ENCODE peak calls at places on chromosomes 12 and 14, in eight cellular contexts. R is adrenal gland, M is SJSA1, N is stomach, Y is suprapubic skin, H is lower lobe of right lung, P is right cardiac atrium, C is ovary. S is an unnamed sample.

GRCh38 chr12:11998944-11999315 is 71.8 kb upstream of the BCL2L14 start:
- DNase-seq in R (no peak), M (peak; percentile 15), N (no peak), Y (no peak), H (no peak), P (no peak), C (no peak), S (no peak)

GRCh38 chr14:59356298-59356697 is 108.9 kb downstream of the GPR135 start:
- DNase-seq in R (no peak), M (no peak), N (no peak), Y (no peak), H (no peak), P (no peak), C (no peak), S (no peak)

GRCh38 chr12:109635717-109636116 is 62.1 kb downstream of the MVK start:
- DNase-seq in R (no peak), M (no peak), N (no peak), Y (no peak), H (no peak), P (no peak), C (no peak), S (no peak)

GRCh38 chr12:70849265-70849960 is 71.1 kb downstream of the PTPRR start:
- DNase-seq in R (no peak), M (no peak), N (no peak), Y (no peak), H (no peak), P (no peak), C (no peak), S (peak; percentile 17)

GRCh38 chr14:54138024-54138353 is 181.4 kb upstream of the BMP4 start:
- DNase-seq in R (no peak), M (no peak), N (no peak), Y (no peak), H (no peak), P (no peak), C (no peak), S (no peak)

GRCh38 chr12:75933136-75933535 is 98.4 kb downstream of the PHLDA1 start:
- DNase-seq in R (no peak), M (no peak), N (no peak), Y (no peak), H (no peak), P (no peak), C (no peak), S (no peak)

GRCh38 chr12:21583587-21583986 is 21.1 kb downstream of the GYS2 start:
- DNase-seq in R (no peak), M (no peak), N (no peak), Y (no peak), H (no peak), P (no peak), C (no peak), S (no peak)

GRCh38 chr14:101083564-101084435 is 180.3 kb upstream of the RTL1 start:
- DNase-seq in R (no peak), M (peak; percentile 36), N (peak; percentile 21), Y (peak; percentile 46), H (no peak), P (no peak), C (no peak), S (no peak)

GRCh38 chr14:89624500-89625156 is 207.6 kb upstream of the FOXN3 start:
- DNase-seq in R (no peak), M (no peak), N (no peak), Y (no peak), H (no peak), P (no peak), C (no peak), S (no peak)

GRCh38 chr12:124169577-124169976 is 125.3 kb upstream of the RFLNA start:
- DNase-seq in R (no peak), M (no peak), N (no peak), Y (no peak), H (no peak), P (no peak), C (no peak), S (no peak)

GRCh38 chr12:21478756-21479455 is 22.5 kb downstream of the RECQL start:
- DNase-seq in R (no peak), M (no peak), N (no peak), Y (no peak), H (no peak), P (no peak), C (no peak), S (no peak)

GRCh38 chr14:46197856-46198255 is 453.7 kb downstream of the RPL10L start:
- DNase-seq in R (no peak), M (no peak), N (no peak), Y (no peak), H (no peak), P (no peak), C (no peak), S (no peak)

GRCh38 chr12:22537000-22537544 is 7.3 kb downstream of the C2CD5 start:
- DNase-seq in R (no peak), M (no peak), N (no peak), Y (no peak), H (no peak), P (no peak), C (no peak), S (no peak)

GRCh38 chr12:7304456-7304855 is 584 bp downstream of the ACSM4 start:
- DNase-seq in R (no peak), M (no peak), N (no peak), Y (no peak), H (no peak), P (no peak), C (no peak), S (no peak)

GRCh38 chr12:77064891-77065360 is 443 bp downstream of the E2F7 start:
- DNase-seq in R (no peak), M (no peak), N (no peak), Y (peak; percentile 56), H (no peak), P (peak; percentile 63), C (no peak), S (peak; percentile 55)

GRCh38 chr12:125208942-125209341 is 143.7 kb downstream of the AACS start:
- DNase-seq in R (no peak), M (no peak), N (no peak), Y (no peak), H (no peak), P (no peak), C (no peak), S (no peak)

GRCh38 chr12:59820594-59821011 is 224.8 kb downstream of the SLC16A7 start:
- DNase-seq in R (no peak), M (no peak), N (no peak), Y (no peak), H (no peak), P (no peak), C (no peak), S (no peak)

GRCh38 chr12:108305520-108305919 is 33.6 kb downstream of the CMKLR1 start:
- DNase-seq in R (peak; percentile 62), M (no peak), N (peak; percentile 46), Y (peak; percentile 94), H (peak; percentile 83), P (peak; percentile 97), C (peak; percentile 47), S (no peak)
- H3K4me3 ChIP-seq in R (no peak overlapping the region), M (no peak overlapping the region), N (no peak overlapping the region), Y (peak overlapping the region; percentile 7), H (peak overlapping the region; percentile 21), P (no peak overlapping the region), C (peak overlapping the region; percentile 9), S (no peak overlapping the region)

GRCh38 chr12:130622803-130623202 is 93.3 kb downstream of the RIMBP2 start:
- DNase-seq in R (no peak), M (no peak), N (no peak), Y (no peak), H (no peak), P (no peak), C (no peak), S (no peak)

GRCh38 chr12:130619378-130619970 is 96.6 kb downstream of the RIMBP2 start:
- DNase-seq in R (no peak), M (no peak), N (no peak), Y (no peak), H (no peak), P (no peak), C (no peak), S (no peak)

GRCh38 chr12:130620756-130621155 is 95.3 kb downstream of the RIMBP2 start:
- DNase-seq in R (no peak), M (no peak), N (no peak), Y (no peak), H (no peak), P (no peak), C (no peak), S (no peak)

GRCh38 chr12:130620281-130620680 is 95.8 kb downstream of the RIMBP2 start:
- DNase-seq in R (no peak), M (no peak), N (no peak), Y (no peak), H (no peak), P (no peak), C (no peak), S (no peak)

GRCh38 chr12:130621696-130622298 is 94.3 kb downstream of the RIMBP2 start:
- DNase-seq in R (no peak), M (no peak), N (no peak), Y (no peak), H (no peak), P (no peak), C (no peak), S (no peak)
- H3K27me3 ChIP-seq in R (no peaks in the 10 kb centered on the region), M (no peaks in the 10 kb centered on the region), N (no peaks in the 10 kb centered on the region), Y (no peaks in the 10 kb centered on the region), H (no peaks in the 10 kb centered on the region), P (no peaks in the 10 kb centered on the region), C (no peaks in the 10 kb centered on the region), S (no peaks in the 10 kb centered on the region)

DNA sequence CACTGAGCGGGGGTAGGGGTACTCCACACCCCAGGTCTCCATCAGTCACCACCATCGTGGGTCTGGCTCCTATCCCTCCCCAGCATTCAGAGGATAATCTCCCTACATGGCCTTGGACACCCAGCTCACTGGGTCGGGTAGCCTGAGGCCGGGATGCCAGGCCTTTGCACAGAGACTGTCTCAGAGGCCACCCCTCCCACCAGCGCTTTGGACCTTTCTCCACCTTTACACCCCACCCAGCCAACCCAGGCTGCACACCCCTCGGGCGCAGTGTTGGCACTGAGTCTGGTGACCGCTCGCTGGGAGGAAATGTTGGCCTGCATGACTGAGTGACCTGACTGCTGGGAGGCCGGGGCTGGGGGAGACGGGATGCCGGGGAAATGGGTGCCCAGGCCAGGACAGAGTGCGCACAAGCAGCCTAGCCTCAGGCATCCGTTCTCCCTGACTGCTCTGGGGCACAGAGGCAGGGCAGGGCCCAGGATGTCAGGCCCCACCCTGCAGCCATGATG is 10.6 kb upstream of the LBHD2 start:
- DNase-seq in R (no peak), M (no peak), N (no peak), Y (no peak), H (no peak), P (peak; percentile 56), C (peak; percentile 21), S (no peak)
- H3K4me1 ChIP-seq in R (peaks cover 5% of the 10 kb centered on the region), M (peaks cover 5% of the 10 kb centered on the region), N (peaks cover 7% of the 10 kb centered on the region), Y (peaks cover 54% of the 10 kb centered on the region), H (peaks cover 40% of the 10 kb centered on the region), P (peaks cover 4% of the 10 kb centered on the region), C (peaks cover 3% of the 10 kb centered on the region), S (peaks cover 5% of the 10 kb centered on the region)

GRCh38 chr12:47811581-47812484 is 7.9 kb downstream of the HDAC7 start:
- DNase-seq in R (peak; percentile 81), M (no peak), N (no peak), Y (no peak), H (no peak), P (peak; percentile 91), C (peak; percentile 83), S (no peak)
- H3K4me3 ChIP-seq in R (no peak overlapping the region), M (no peak overlapping the region), N (peak overlapping the region; percentile 42), Y (peak overlapping the region; percentile 3), H (peak overlapping the region; percentile 50), P (no peak overlapping the region), C (peak overlapping the region; percentile 36), S (no peak overlapping the region)

GRCh38 chr12:119594399-119594730 is 791 bp downstream of the TMEM233 start:
- DNase-seq in R (no peak), M (no peak), N (no peak), Y (no peak), H (no peak), P (no peak), C (no peak), S (no peak)
- H3K27me3 ChIP-seq in R (peaks cover 42% of the 10 kb centered on the region), M (peaks cover 32% of the 10 kb centered on the region), N (peaks cover 7% of the 10 kb centered on the region), Y (peaks cover 52% of the 10 kb centered on the region), H (peaks cover 36% of the 10 kb centered on the region), P (no peaks in the 10 kb centered on the region), C (no peaks in the 10 kb centered on the region), S (peaks cover 35% of the 10 kb centered on the region)

GRCh38 chr12:113155060-113155459 is 5.5 kb downstream of the CFAP73 start:
- DNase-seq in R (no peak), M (no peak), N (no peak), Y (no peak), H (no peak), P (no peak), C (no peak), S (no peak)
- H3K4me1 ChIP-seq in R (peaks cover 6% of the 10 kb centered on the region), M (peaks cover 14% of the 10 kb centered on the region), N (peaks cover 20% of the 10 kb centered on the region), Y (peaks cover 23% of the 10 kb centered on the region), H (peaks cover 21% of the 10 kb centered on the region), P (no peaks in the 10 kb centered on the region), C (peaks cover 2% of the 10 kb centered on the region), S (peaks cover 5% of the 10 kb centered on the region)